ENCODE peak calls at places on chromosome 19, in nine cellular contexts. One of them, this sample, is unnamed.

GRCh38 chr19:47157455-47158321 is 27.1 kb downstream of the SAE1 start:
- DNase-seq in endothelial cell of umbilical vein: peak; percentile 90
- DNase-seq in sigmoid colon: peak; percentile 74
- DNase-seq in SK-N-SH: no peak
- DNase-seq in H1: peak; percentile 66
- DNase-seq in prostate gland: peak; percentile 22
- DNase-seq in suprapubic skin: peak; percentile 68
- DNase-seq in GM12878: no peak
- DNase-seq in GM23338: peak; percentile 96
- DNase-seq in this sample: peak; percentile 66

GRCh38 chr19:19554074-19555023 is 16.3 kb downstream of the CILP2 start:
- DNase-seq in SK-N-SH: peak; percentile 86
- DNase-seq in H1: no peak
- DNase-seq in sigmoid colon: no peak
- DNase-seq in GM12878: no peak
- DNase-seq in GM23338: peak; percentile 84
- DNase-seq in prostate gland: no peak
- DNase-seq in endothelial cell of umbilical vein: no peak
- DNase-seq in suprapubic skin: no peak
- DNase-seq in this sample: peak; percentile 79

GRCh38 chr19:8310342-8311055 is 2.3 kb upstream of the CD320 start:
- DNase-seq in prostate gland: no peak
- DNase-seq in suprapubic skin: peak; percentile 31
- DNase-seq in H1: no peak
- DNase-seq in GM12878: no peak
- DNase-seq in endothelial cell of umbilical vein: no peak
- DNase-seq in GM23338: no peak
- DNase-seq in sigmoid colon: peak; percentile 57
- DNase-seq in SK-N-SH: no peak
- DNase-seq in this sample: no peak

GRCh38 chr19:38421856-38422255 is 4.2 kb downstream of the RASGRP4 start:
- DNase-seq in GM12878: no peak
- DNase-seq in sigmoid colon: no peak
- DNase-seq in H1: no peak
- DNase-seq in GM23338: no peak
- DNase-seq in prostate gland: no peak
- DNase-seq in SK-N-SH: no peak
- DNase-seq in endothelial cell of umbilical vein: no peak
- DNase-seq in suprapubic skin: no peak
- DNase-seq in this sample: no peak

GRCh38 chr19:58513694-58514563 is 2.1 kb upstream of the SLC27A5 start:
- DNase-seq in suprapubic skin: peak; percentile 91
- DNase-seq in SK-N-SH: peak; percentile 99
- DNase-seq in GM23338: peak; percentile 96
- DNase-seq in sigmoid colon: peak; percentile 94
- DNase-seq in prostate gland: peak; percentile 80
- DNase-seq in H1: peak; percentile 92
- DNase-seq in GM12878: peak; percentile 85
- DNase-seq in endothelial cell of umbilical vein: peak; percentile 89
- DNase-seq in this sample: peak; percentile 92

GRCh38 chr19:29971002-29971401 is 29.0 kb downstream of the URI1 start:
- DNase-seq in SK-N-SH: no peak
- DNase-seq in GM23338: no peak
- DNase-seq in H1: no peak
- DNase-seq in prostate gland: no peak
- DNase-seq in sigmoid colon: no peak
- DNase-seq in endothelial cell of umbilical vein: no peak
- DNase-seq in GM12878: no peak
- DNase-seq in suprapubic skin: no peak
- DNase-seq in this sample: no peak

GRCh38 chr19:19269952-19270694 is 3.0 kb downstream of the TM6SF2 start:
- DNase-seq in H1: no peak
- DNase-seq in SK-N-SH: peak; percentile 47
- DNase-seq in GM12878: no peak
- DNase-seq in GM23338: peak; percentile 59
- DNase-seq in sigmoid colon: no peak
- DNase-seq in endothelial cell of umbilical vein: no peak
- DNase-seq in prostate gland: no peak
- DNase-seq in suprapubic skin: no peak
- DNase-seq in this sample: no peak

GRCh38 chr19:51696606-51697005 is 3.5 kb downstream of the SPACA6 start:
- DNase-seq in SK-N-SH: no peak
- DNase-seq in sigmoid colon: no peak
- DNase-seq in H1: no peak
- DNase-seq in suprapubic skin: no peak
- DNase-seq in GM23338: no peak
- DNase-seq in GM12878: no peak
- DNase-seq in endothelial cell of umbilical vein: no peak
- DNase-seq in prostate gland: no peak
- DNase-seq in this sample: no peak

GRCh38 chr19:39415111-39416046 is 2.9 kb downstream of the PLEKHG2 start:
- DNase-seq in sigmoid colon: peak; percentile 74
- DNase-seq in GM12878: no peak
- DNase-seq in SK-N-SH: no peak
- DNase-seq in prostate gland: no peak
- DNase-seq in suprapubic skin: no peak
- DNase-seq in H1: no peak
- DNase-seq in GM23338: peak; percentile 64
- DNase-seq in endothelial cell of umbilical vein: no peak
- DNase-seq in this sample: peak; percentile 81

GRCh38 chr19:31502536-31503170 is 153.4 kb upstream of the TSHZ3 start:
- DNase-seq in GM23338: no peak
- DNase-seq in SK-N-SH: no peak
- DNase-seq in endothelial cell of umbilical vein: no peak
- DNase-seq in sigmoid colon: no peak
- DNase-seq in suprapubic skin: peak; percentile 57
- DNase-seq in GM12878: no peak
- DNase-seq in H1: no peak
- DNase-seq in prostate gland: peak; percentile 2
- DNase-seq in this sample: no peak

GRCh38 chr19:8552810-8553209 is 24.4 kb downstream of the MYO1F start:
- DNase-seq in sigmoid colon: no peak
- DNase-seq in suprapubic skin: no peak
- DNase-seq in endothelial cell of umbilical vein: no peak
- DNase-seq in GM12878: no peak
- DNase-seq in H1: peak; percentile 10
- DNase-seq in prostate gland: no peak
- DNase-seq in GM23338: peak; percentile 89
- DNase-seq in SK-N-SH: peak; percentile 79
- DNase-seq in this sample: no peak

GRCh38 chr19:7520131-7521051 is 2.0 kb upstream of the MCOLN1 start:
- DNase-seq in prostate gland: no peak
- DNase-seq in suprapubic skin: peak; percentile 64
- DNase-seq in endothelial cell of umbilical vein: no peak
- DNase-seq in H1: no peak
- DNase-seq in sigmoid colon: no peak
- DNase-seq in GM23338: no peak
- DNase-seq in SK-N-SH: no peak
- DNase-seq in GM12878: no peak
- DNase-seq in this sample: no peak

GRCh38 chr19:32464279-32464678 is 58.7 kb downstream of the DPY19L3 start:
- DNase-seq in GM23338: no peak
- DNase-seq in sigmoid colon: no peak
- DNase-seq in endothelial cell of umbilical vein: peak; percentile 21
- DNase-seq in GM12878: no peak
- DNase-seq in SK-N-SH: peak; percentile 37
- DNase-seq in prostate gland: no peak
- DNase-seq in H1: no peak
- DNase-seq in suprapubic skin: no peak
- DNase-seq in this sample: no peak

DNA sequence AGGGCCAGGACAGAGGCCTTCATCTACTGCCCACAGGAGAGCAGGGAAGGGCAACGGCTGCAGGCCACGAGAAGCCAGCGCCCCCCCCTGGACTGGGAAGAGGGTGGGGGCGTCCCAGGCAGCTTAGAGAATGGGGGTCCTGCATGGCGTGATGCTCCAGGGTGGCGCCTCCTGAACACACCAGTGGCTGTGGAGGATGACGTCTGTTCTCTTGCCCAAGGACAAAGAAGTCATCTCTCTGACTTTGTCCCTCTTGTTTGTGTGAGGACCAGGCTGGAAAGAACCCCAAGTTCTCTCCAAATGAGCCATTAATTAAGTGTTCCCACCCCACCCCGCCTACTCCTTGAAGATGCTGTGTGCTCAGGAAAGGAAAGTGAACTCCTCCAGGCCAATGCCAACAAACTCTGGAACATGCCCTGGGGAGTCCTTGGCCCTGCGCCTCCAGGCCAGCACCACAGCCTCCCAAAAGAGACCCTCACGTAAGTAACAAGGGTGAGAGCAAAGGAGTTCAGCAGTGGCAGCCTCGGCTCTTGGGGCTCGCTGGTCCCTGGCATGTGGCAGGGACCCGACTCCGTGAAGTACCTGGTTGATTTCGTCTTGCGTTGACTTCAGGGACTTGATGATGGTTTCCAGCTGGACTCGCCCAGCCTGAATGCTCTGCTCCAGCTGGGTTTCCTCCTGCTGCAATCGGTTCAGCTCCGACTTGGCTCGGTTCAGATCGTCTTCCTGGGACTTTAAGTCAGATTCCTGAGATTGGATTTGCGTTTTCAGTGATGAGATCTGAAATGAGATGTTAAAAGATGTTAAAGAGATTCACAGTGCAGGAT is 68.4 kb downstream of the EPS15L1 start:
- DNase-seq in SK-N-SH: no peak
- DNase-seq in endothelial cell of umbilical vein: no peak
- DNase-seq in H1: no peak
- DNase-seq in GM12878: no peak
- DNase-seq in GM23338: no peak
- DNase-seq in suprapubic skin: no peak
- DNase-seq in prostate gland: no peak
- DNase-seq in sigmoid colon: peak; percentile 90
- DNase-seq in this sample: peak; percentile 54
- TF ChIP-seq POLR2AphosphoS5 in SK-N-SH: no peak
- TF ChIP-seq POLR2AphosphoS5 in endothelial cell of umbilical vein: no peak
- TF ChIP-seq POLR2AphosphoS5 in H1: no peak
- TF ChIP-seq POLR2AphosphoS5 in GM12878: no peak
- TF ChIP-seq POLR2AphosphoS5 in GM23338: no peak
- TF ChIP-seq POLR2AphosphoS5 in suprapubic skin: no peak
- TF ChIP-seq POLR2AphosphoS5 in prostate gland: no peak
- TF ChIP-seq POLR2AphosphoS5 in sigmoid colon: no peak
- TF ChIP-seq POLR2AphosphoS5 in this sample: no peak

DNA sequence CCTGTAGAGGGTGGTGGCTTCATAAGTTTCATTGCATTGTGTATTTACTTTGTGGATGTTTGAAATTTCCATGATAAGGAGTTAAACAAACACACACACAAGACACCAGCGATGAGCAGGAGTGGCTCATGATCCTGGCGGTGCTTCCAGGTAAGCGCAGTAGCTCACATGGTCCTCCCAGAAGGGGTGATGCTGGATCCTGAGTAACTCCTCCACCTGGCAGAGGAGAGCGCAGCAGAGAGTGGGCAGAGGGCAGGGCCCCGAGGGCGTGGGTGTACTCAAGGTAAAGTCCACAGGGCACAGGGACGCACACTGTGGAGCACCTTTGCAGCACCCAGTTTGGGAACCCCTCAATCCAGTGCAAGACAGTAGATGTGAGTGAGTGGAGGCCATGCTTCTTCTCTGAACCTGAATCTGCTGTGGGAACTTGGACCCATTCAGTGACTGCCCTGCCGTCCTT is 54.0 kb downstream of the RFX2 start:
- DNase-seq in SK-N-SH: no peak
- DNase-seq in GM12878: no peak
- DNase-seq in GM23338: no peak
- DNase-seq in sigmoid colon: no peak
- DNase-seq in endothelial cell of umbilical vein: no peak
- DNase-seq in suprapubic skin: peak; percentile 78
- DNase-seq in H1: no peak
- DNase-seq in prostate gland: no peak
- DNase-seq in this sample: no peak
- TF ChIP-seq CTCF in SK-N-SH: no peak
- TF ChIP-seq CTCF in GM12878: no peak
- TF ChIP-seq CTCF in GM23338: no peak
- TF ChIP-seq CTCF in sigmoid colon: no peak
- TF ChIP-seq CTCF in endothelial cell of umbilical vein: no peak
- TF ChIP-seq CTCF in suprapubic skin: no peak
- TF ChIP-seq CTCF in H1: no peak
- TF ChIP-seq CTCF in prostate gland: no peak
- TF ChIP-seq CTCF in this sample: no peak

GRCh38 chr19:50638576-50638975 is 1.1 kb downstream of the SYT3 start:
- DNase-seq in endothelial cell of umbilical vein: no peak
- DNase-seq in GM12878: no peak
- DNase-seq in H1: no peak
- DNase-seq in prostate gland: no peak
- DNase-seq in SK-N-SH: no peak
- DNase-seq in GM23338: no peak
- DNase-seq in suprapubic skin: no peak
- DNase-seq in sigmoid colon: no peak
- DNase-seq in this sample: no peak

GRCh38 chr19:50639121-50640112 is at the start of gene SYT3:
- DNase-seq in suprapubic skin: no peak
- DNase-seq in GM23338: peak; percentile 91
- DNase-seq in H1: no peak
- DNase-seq in prostate gland: peak; percentile 29
- DNase-seq in endothelial cell of umbilical vein: no peak
- DNase-seq in sigmoid colon: peak; percentile 74
- DNase-seq in GM12878: no peak
- DNase-seq in SK-N-SH: peak; percentile 95
- DNase-seq in this sample: peak; percentile 56

GRCh38 chr19:50644315-50644915 is 4.7 kb upstream of the SYT3 start:
- DNase-seq in GM23338: no peak
- DNase-seq in GM12878: no peak
- DNase-seq in endothelial cell of umbilical vein: no peak
- DNase-seq in prostate gland: no peak
- DNase-seq in H1: no peak
- DNase-seq in suprapubic skin: no peak
- DNase-seq in sigmoid colon: no peak
- DNase-seq in SK-N-SH: no peak
- DNase-seq in this sample: no peak

GRCh38 chr19:50636317-50637085 is 3.2 kb downstream of the SYT3 start:
- DNase-seq in sigmoid colon: no peak
- DNase-seq in endothelial cell of umbilical vein: no peak
- DNase-seq in H1: no peak
- DNase-seq in prostate gland: no peak
- DNase-seq in SK-N-SH: no peak
- DNase-seq in GM23338: no peak
- DNase-seq in suprapubic skin: no peak
- DNase-seq in GM12878: no peak
- DNase-seq in this sample: no peak

GRCh38 chr19:50640368-50640767 is 687 bp upstream of the SYT3 start:
- DNase-seq in GM23338: no peak
- DNase-seq in prostate gland: no peak
- DNase-seq in suprapubic skin: no peak
- DNase-seq in endothelial cell of umbilical vein: no peak
- DNase-seq in GM12878: no peak
- DNase-seq in sigmoid colon: no peak
- DNase-seq in SK-N-SH: no peak
- DNase-seq in H1: no peak
- DNase-seq in this sample: no peak
- H3K27ac ChIP-seq in GM23338: no peak overlapping the region
- H3K27ac ChIP-seq in prostate gland: no peak overlapping the region
- H3K27ac ChIP-seq in suprapubic skin: no peak overlapping the region
- H3K27ac ChIP-seq in endothelial cell of umbilical vein: no peak overlapping the region
- H3K27ac ChIP-seq in GM12878: no peak overlapping the region
- H3K27ac ChIP-seq in sigmoid colon: no peak overlapping the region
- H3K27ac ChIP-seq in SK-N-SH: no peak overlapping the region
- H3K27ac ChIP-seq in H1: no peak overlapping the region
- H3K27ac ChIP-seq in this sample: no peak overlapping the region

DNA sequence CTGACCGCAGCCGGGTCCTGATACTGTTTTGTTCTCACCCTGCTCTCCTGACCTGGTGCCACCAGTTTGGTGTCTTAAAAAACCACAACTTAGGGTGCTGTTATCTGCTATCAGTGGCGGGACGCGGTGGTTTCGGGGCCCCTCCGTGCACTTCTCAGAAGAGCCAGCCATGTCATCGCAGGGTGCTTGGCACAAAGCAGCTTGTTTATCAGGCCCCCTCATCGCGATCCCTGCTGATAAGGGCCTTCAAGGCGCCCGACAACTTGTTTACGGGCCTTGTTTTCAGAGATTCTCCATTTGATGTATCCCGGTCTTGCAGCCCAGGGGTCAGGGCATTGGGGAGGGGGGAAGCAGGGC is 58.1 kb upstream of the KLF2 start:
- DNase-seq in H1: no peak
- DNase-seq in endothelial cell of umbilical vein: no peak
- DNase-seq in SK-N-SH: no peak
- DNase-seq in sigmoid colon: no peak
- DNase-seq in prostate gland: no peak
- DNase-seq in GM12878: no peak
- DNase-seq in suprapubic skin: no peak
- DNase-seq in GM23338: no peak
- DNase-seq in this sample: no peak
- TF ChIP-seq POLR2AphosphoS5 in H1: no peak
- TF ChIP-seq POLR2AphosphoS5 in endothelial cell of umbilical vein: no peak
- TF ChIP-seq POLR2AphosphoS5 in SK-N-SH: no peak
- TF ChIP-seq POLR2AphosphoS5 in sigmoid colon: no peak
- TF ChIP-seq POLR2AphosphoS5 in prostate gland: no peak
- TF ChIP-seq POLR2AphosphoS5 in GM12878: no peak
- TF ChIP-seq POLR2AphosphoS5 in suprapubic skin: no peak
- TF ChIP-seq POLR2AphosphoS5 in GM23338: no peak
- TF ChIP-seq POLR2AphosphoS5 in this sample: no peak